ENCODE peak calls at places on chromosome 20, in ten cellular contexts. T is RCC 7860; P is T-helper 1 cell; D is T1000; Y is Right ventricle myocardium superior; S is NCI-H1436; H is activated CD4-positive, alpha-beta T cell treated with anti-CD3 and anti-CD28 coated beads, Interleukin-2, amount 50 U/mL, for 24 hours; M is hepatic stellate cell; Q is activated naive CD4-positive, alpha-beta T cell treated with anti-CD3 and anti-CD28 coated beads for 36 hours; G is psoas muscle. I is an unnamed sample.

GRCh38 chr20:48319943-48320584 is 507.7 kb downstream of the PREX1 start:
- DNase-seq in T (no peak), P (no peak), D (no peak), Y (no peak), S (no peak), H (no peak), M (no peak), Q (no peak), G (no peak), I (no peak)

GRCh38 chr20:38754924-38755323 is 6.7 kb downstream of the ACTR5 start:
- DNase-seq in T (no peak), P (no peak), D (no peak), Y (no peak), S (no peak), H (no peak), M (no peak), Q (no peak), G (no peak), I (no peak)

GRCh38 chr20:44247131-44247571 is at the start of gene GDAP1L1:
- DNase-seq in T (no peak), P (no peak), D (no peak), Y (no peak), S (peak; percentile 25), H (no peak), M (peak; percentile 27), Q (no peak), G (no peak), I (no peak)

GRCh38 chr20:10784337-10785183 is 110.8 kb upstream of the JAG1 start:
- DNase-seq in T (no peak), P (no peak), D (no peak), Y (no peak), S (peak; percentile 1), H (no peak), M (no peak), Q (no peak), G (no peak), I (no peak)

GRCh38 chr20:62461157-62461556 is 14.6 kb downstream of the GATA5 start:
- DNase-seq in T (no peak), P (no peak), D (no peak), Y (peak; percentile 76), S (no peak), H (no peak), M (no peak), Q (no peak), G (no peak), I (no peak)

GRCh38 chr20:62977613-62978558 is 25.4 kb downstream of the SLC17A9 start:
- DNase-seq in T (no peak), P (peak; percentile 82), D (no peak), Y (no peak), S (peak; percentile 92), H (peak; percentile 69), M (no peak), Q (peak; percentile 87), G (no peak), I (no peak)

GRCh38 chr20:3916347-3916746 is 27.2 kb downstream of the PANK2 start:
- DNase-seq in T (no peak), P (no peak), D (no peak), Y (no peak), S (no peak), H (no peak), M (no peak), Q (no peak), G (no peak), I (no peak)

GRCh38 chr20:62776692-62777527 is 19.4 kb upstream of the MRGBP start:
- DNase-seq in T (peak; percentile 34), P (no peak), D (no peak), Y (no peak), S (no peak), H (peak; percentile 48), M (no peak), Q (peak; percentile 89), G (no peak), I (peak; percentile 42)

GRCh38 chr20:40262219-40262618 is 426.8 kb downstream of the MAFB start:
- DNase-seq in T (no peak), P (no peak), D (no peak), Y (no peak), S (no peak), H (no peak), M (no peak), Q (no peak), G (no peak), I (no peak)

GRCh38 chr20:8385247-8385646 is 253.2 kb downstream of the PLCB1 start:
- DNase-seq in T (no peak), P (no peak), D (peak; percentile 79), Y (peak; percentile 44), S (peak; percentile 8), H (no peak), M (peak; percentile 63), Q (no peak), G (peak; percentile 57), I (peak; percentile 57)